ENCODE peak calls at places on chromosome 17, in six cellular contexts. O is uterus, H is esophagus muscularis mucosa, U is Peyer's patch, N is transverse colon, B is ovary. R is an unnamed sample.

GRCh38 chr17:17051380-17051779 is 9.1 kb downstream of the MPRIP start:
- DNase-seq in O (peak), H (no peak), U (no peak), N (no peak), B (no peak), R (no peak)

GRCh38 chr17:81860756-81861568 is 627 bp upstream of the P4HB start:
- DNase-seq in O (peak), H (peak), U (peak), N (peak), B (peak), R (peak)

GRCh38 chr17:69608808-69609494 is 194.5 kb downstream of the MAP2K6 start:
- DNase-seq in O (no peak), H (no peak), U (no peak), N (no peak), B (no peak), R (peak)

GRCh38 chr17:12966413-12966812 is 51.4 kb downstream of the ELAC2 start:
- DNase-seq in O (no peak), H (no peak), U (no peak), N (no peak), B (no peak), R (no peak)

GRCh38 chr17:78223765-78224164 is 7.7 kb upstream of the TMEM235 start:
- DNase-seq in O (no peak), H (no peak), U (no peak), N (no peak), B (no peak), R (no peak)

GRCh38 chr17:157901-158300 is 20.5 kb downstream of the SCGB1C2 start:
- DNase-seq in O (no peak), H (no peak), U (no peak), N (no peak), B (no peak), R (no peak)

GRCh38 chr17:55275894-55276804 is 11.4 kb downstream of the HLF start:
- DNase-seq in O (no peak), H (no peak), U (no peak), N (no peak), B (no peak), R (peak)

GRCh38 chr17:59365383-59365981 is 34.0 kb downstream of the YPEL2 start:
- DNase-seq in O (no peak), H (no peak), U (no peak), N (no peak), B (no peak), R (no peak)

GRCh38 chr17:30477758-30478115 is 529 bp downstream of the GOSR1 start:
- DNase-seq in O (no peak), H (no peak), U (no peak), N (no peak), B (no peak), R (no peak)

GRCh38 chr17:3959295-3959899 is 4.8 kb downstream of the ATP2A3 start:
- DNase-seq in O (no peak), H (no peak), U (no peak), N (peak), B (no peak), R (no peak)

GRCh38 chr17:36879599-36880255 is 57.5 kb upstream of the LHX1 start:
- DNase-seq in O (no peak), H (no peak), U (no peak), N (no peak), B (no peak), R (no peak)

GRCh38 chr17:4533522-4534502 is 21.4 kb downstream of the MYBBP1A start:
- DNase-seq in O (no peak), H (no peak), U (no peak), N (peak), B (no peak), R (no peak)

GRCh38 chr17:79162012-79162577 is 87.5 kb downstream of the ENGASE start:
- DNase-seq in O (no peak), H (no peak), U (no peak), N (no peak), B (no peak), R (no peak)

GRCh38 chr17:39306509-39307212 is 80.9 kb upstream of the STAC2 start:
- DNase-seq in O (no peak), H (no peak), U (no peak), N (no peak), B (no peak), R (no peak)

GRCh38 chr17:82334622-82335394 is 1.2 kb upstream of the SECTM1 start:
- DNase-seq in O (no peak), H (no peak), U (peak), N (no peak), B (no peak), R (no peak)

GRCh38 chr17:41913798-41914197 is 5.0 kb downstream of the ACLY start:
- DNase-seq in O (no peak), H (no peak), U (no peak), N (no peak), B (no peak), R (no peak)

GRCh38 chr17:49078248-49078647 is 54.3 kb upstream of the B4GALNT2 start:
- DNase-seq in O (no peak), H (no peak), U (no peak), N (no peak), B (no peak), R (no peak)

GRCh38 chr17:74825952-74826713 is 33.6 kb downstream of the GRIN2C start:
- DNase-seq in O (no peak), H (no peak), U (no peak), N (no peak), B (no peak), R (no peak)

GRCh38 chr17:77154187-77154586 is 13.4 kb downstream of the SEC14L1 start:
- DNase-seq in O (no peak), H (no peak), U (no peak), N (no peak), B (no peak), R (no peak)

GRCh38 chr17:4712526-4712925 is 2.1 kb downstream of the ARRB2 start:
- DNase-seq in O (no peak), H (no peak), U (no peak), N (no peak), B (no peak), R (no peak)

GRCh38 chr17:61470530-61471136 is 18.4 kb downstream of the TBX4 start:
- DNase-seq in O (peak), H (no peak), U (no peak), N (no peak), B (no peak), R (no peak)

GRCh38 chr17:2090804-2091534 is 36.1 kb downstream of the HIC1 start:
- DNase-seq in O (peak), H (no peak), U (no peak), N (peak), B (peak), R (peak)
- TF ChIP-seq CTCF in O (peak), H (peak), U (no peak), N (no peak), B (no peak), R (no peak)

GRCh38 chr17:58318065-58318481 is 10.5 kb downstream of the TSPOAP1 start:
- DNase-seq in O (peak), H (no peak), U (no peak), N (no peak), B (peak), R (no peak)

GRCh38 chr17:58315750-58316149 is 12.8 kb downstream of the TSPOAP1 start:
- DNase-seq in O (no peak), H (no peak), U (no peak), N (no peak), B (no peak), R (no peak)

GRCh38 chr17:58318627-58319180 is 9.9 kb downstream of the TSPOAP1 start:
- DNase-seq in O (peak), H (no peak), U (no peak), N (no peak), B (no peak), R (no peak)

GRCh38 chr17:58316260-58316960 is 12.2 kb downstream of the TSPOAP1 start:
- DNase-seq in O (no peak), H (no peak), U (no peak), N (no peak), B (peak), R (no peak)

DNA sequence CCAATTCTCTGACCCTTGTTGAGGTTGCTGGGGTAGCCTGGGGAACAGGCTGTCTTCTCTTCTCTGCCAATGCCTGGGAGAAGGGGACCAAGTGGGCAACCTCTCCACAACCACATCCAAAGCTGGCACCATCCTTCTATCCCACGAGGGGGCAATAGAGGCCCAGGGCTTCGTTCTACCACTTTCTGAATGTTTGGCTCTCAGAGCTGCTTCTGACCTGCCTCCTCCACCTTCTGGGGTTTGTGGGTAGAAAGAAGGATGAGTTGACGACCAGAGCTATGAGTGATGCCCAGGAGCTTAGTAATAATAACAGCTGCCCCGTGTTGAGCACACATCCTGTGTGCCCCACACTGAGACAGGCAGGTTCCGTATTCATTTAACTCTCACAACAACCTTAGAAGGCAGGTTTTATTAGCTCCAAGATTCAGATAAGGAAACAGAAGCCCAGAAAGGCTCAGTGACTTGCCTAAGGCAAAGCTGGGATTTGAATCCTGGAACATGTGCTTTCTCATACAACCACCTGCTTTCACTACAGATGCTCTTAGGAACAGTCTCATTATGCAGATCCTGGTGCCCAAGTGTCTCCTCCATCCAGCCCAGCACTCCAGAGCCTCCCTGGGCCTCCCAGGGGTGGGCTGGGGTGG is 11.1 kb downstream of the TSPOAP1 start:
- DNase-seq in O (peak), H (no peak), U (peak), N (peak), B (peak), R (no peak)
- TF ChIP-seq POLR2A in O (no peak), H (no peak), U (no peak), N (no peak), B (no peak), R (no peak)

GRCh38 chr17:1461193-1461944 is 5.3 kb upstream of the CRK start:
- DNase-seq in O (no peak), H (no peak), U (no peak), N (no peak), B (no peak), R (no peak)

GRCh38 chr17:1467258-1467657 is 11.2 kb upstream of the CRK start:
- DNase-seq in O (no peak), H (no peak), U (no peak), N (no peak), B (no peak), R (no peak)

GRCh38 chr17:1462164-1463112 is 6.4 kb upstream of the CRK start:
- DNase-seq in O (no peak), H (no peak), U (no peak), N (no peak), B (no peak), R (no peak)

GRCh38 chr17:1467898-1468492 is 12.0 kb upstream of the CRK start:
- DNase-seq in O (peak), H (no peak), U (no peak), N (no peak), B (peak), R (peak)

DNA sequence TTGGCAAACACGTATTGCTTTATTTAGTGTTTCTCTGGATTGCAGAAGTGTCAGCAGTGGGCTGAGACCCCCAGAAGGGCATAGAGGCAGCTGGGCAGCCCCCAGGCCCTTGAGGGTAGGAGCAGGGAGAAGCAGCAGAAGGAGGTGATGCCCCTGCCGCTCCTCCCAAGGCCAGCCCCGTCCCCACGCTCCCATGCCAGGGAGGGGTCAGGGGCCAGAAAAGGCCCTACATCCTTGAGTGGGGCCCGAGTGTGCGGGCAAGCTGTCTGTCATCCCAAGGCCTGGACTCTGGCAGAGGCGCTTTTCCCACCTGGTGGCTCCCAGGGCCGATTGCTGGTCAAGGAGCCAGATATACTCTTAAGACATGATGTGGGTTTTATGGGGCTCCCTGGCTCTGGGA is 8.2 kb upstream of the CRK start:
- DNase-seq in O (no peak), H (no peak), U (no peak), N (no peak), B (no peak), R (no peak)
- TF ChIP-seq CTCF in O (no peak), H (no peak), U (no peak), N (no peak), B (no peak), R (no peak)

GRCh38 chr17:35432176-35433074 is at the start of gene SLFN12:
- DNase-seq in O (peak), H (no peak), U (peak), N (peak), B (peak), R (peak)
- TF ChIP-seq POLR2A in O (peak), H (no peak), U (no peak), N (no peak), B (peak), R (peak)

DNA sequence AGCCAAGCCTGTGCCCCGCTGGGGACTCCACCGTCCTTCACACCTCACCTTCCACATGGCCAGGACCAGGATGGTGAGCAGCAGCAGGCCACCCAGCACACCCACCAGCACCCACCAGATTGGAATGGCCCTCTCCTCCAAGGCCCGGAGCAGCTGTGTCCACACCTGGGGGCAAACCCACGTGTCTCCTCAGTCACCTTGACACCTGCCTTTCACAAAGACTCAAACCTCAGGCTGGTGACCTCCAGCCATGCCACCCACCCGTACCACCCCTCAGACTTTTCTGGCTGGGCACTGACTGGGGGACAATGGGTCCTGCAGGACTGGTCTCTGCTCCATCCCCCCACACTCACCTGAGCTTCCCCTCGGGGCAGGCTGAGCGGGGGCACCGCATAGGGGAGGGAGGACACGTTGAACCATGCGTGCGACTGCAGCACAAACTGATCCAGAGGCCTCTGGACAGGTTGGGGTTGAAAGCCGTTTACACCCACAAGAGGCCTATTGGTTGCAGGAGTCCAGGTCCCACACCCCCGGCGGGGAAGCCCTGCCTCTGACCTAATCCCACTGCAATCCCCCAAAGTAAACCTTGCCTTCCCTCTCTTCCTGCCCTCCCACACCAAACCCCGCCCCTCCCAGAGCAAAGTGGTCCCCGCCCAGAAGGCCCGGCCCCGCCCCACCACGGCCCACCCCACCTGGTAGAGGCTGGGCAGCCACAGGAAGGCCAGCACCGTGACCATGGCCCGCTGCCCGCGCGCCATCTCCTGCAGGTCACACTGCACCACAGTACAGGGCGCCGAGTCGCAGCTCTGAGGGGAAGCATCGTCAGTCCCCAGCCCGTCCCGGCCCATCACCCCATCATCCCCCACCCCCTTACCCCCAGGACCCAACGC is 10.9 kb upstream of the FAM171A2 start:
- DNase-seq in O (no peak), H (no peak), U (no peak), N (no peak), B (no peak), R (no peak)
- TF ChIP-seq CTCF in O (no peak), H (no peak), U (no peak), N (no peak), B (no peak), R (no peak)

GRCh38 chr17:40443196-40443987 is at the start of gene IGFBP4:
- DNase-seq in O (peak), H (no peak), U (peak), N (peak), B (peak), R (peak)
- TF ChIP-seq POLR2A in O (peak), H (peak), U (peak), N (peak), B (peak), R (peak)

GRCh38 chr17:76000755-76001521 is at the start of gene CDK3:
- DNase-seq in O (no peak), H (no peak), U (no peak), N (peak), B (no peak), R (no peak)
- TF ChIP-seq CTCF in O (no peak), H (no peak), U (no peak), N (peak), B (no peak), R (no peak)

DNA sequence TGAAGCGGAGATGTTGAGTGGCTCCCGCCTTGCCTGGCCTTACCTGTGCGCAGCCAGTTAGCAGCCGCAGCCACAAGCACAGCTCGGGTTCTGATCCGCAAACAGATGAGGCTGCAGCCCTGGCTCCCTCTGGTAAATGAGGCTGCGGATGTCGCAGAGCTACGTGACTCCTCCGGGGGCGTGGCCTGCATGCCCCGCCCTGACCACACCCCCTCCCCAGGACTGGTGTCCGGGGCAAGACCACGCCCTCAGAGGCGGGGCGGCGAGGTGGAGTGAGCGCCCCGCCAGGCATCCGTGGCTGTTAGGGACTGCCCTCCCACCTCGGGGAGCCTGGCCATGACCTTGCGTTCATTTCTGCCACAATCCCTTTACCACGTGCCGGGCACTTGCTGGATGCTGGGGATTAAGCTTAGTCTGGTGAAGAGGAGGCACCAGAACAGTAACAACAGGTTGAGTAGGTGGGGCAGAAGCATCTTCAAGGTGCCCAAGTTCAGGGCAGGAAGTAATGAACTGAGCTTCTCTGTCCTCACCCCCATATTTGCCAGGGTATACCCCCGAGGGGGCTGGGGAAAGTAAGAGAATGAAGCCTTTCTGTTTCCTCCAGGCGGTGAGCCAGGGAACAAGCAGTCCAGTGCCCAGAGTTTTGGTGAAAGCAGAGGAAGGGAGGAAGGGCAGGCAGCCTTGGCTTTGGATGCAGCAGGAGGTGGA is at the start of gene ALDOC:
- DNase-seq in O (peak), H (peak), U (peak), N (peak), B (peak), R (peak)
- TF ChIP-seq POLR2A in O (peak), H (peak), U (peak), N (peak), B (peak), R (peak)

GRCh38 chr17:56890390-56890789 is 23.5 kb downstream of the TRIM25 start:
- DNase-seq in O (no peak), H (no peak), U (no peak), N (no peak), B (no peak), R (no peak)

GRCh38 chr17:56892333-56892732 is 21.5 kb downstream of the TRIM25 start:
- DNase-seq in O (no peak), H (no peak), U (no peak), N (no peak), B (no peak), R (no peak)

GRCh38 chr17:56890906-56891674 is 22.8 kb downstream of the TRIM25 start:
- DNase-seq in O (no peak), H (no peak), U (no peak), N (no peak), B (no peak), R (no peak)

GRCh38 chr17:56893503-56893902 is 20.3 kb downstream of the TRIM25 start:
- DNase-seq in O (no peak), H (no peak), U (no peak), N (no peak), B (no peak), R (no peak)

DNA sequence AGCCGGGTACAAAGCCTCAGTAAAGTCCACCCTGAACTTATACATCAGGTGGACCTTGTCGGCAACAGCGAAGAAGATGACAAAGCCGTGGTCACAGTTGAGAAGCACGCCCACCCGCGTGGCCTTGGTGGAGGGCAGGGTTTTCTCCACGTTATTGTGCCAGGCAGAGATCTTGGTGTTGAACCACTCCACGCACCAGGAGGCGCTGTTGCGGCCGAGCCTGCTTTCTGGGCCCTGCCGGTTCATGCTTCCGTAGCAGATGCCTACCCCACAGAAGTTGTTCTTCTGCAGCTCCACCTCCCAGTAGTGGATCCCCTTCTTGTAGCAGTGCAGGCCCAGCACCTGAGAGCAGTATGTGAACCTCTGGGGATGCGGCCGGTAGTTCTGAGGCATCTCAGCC is 22.1 kb downstream of the TRIM25 start:
- DNase-seq in O (no peak), H (no peak), U (peak), N (peak), B (no peak), R (no peak)
- TF ChIP-seq CTCF in O (no peak), H (peak), U (peak), N (peak), B (no peak), R (peak)

R was measured in gastrocnemius medialis.